ENCODE peak calls at places on chromosomes 3 and 15, in five cellular contexts. G, H, E, R and U are unnamed samples.

GRCh38 chr15:68814596-68814995 is 6.1 kb downstream of the ANP32A start:
- DNase-seq in G (no peak), H (no peak), E (no peak), R (no peak), U (no peak)

GRCh38 chr3:196792771-196793170 is 53.1 kb downstream of the PAK2 start:
- DNase-seq in G (peak; percentile 36), H (no peak), E (no peak), R (no peak), U (no peak)

GRCh38 chr3:56800373-56801150 is 1.2 kb downstream of the ARHGEF3 start:
- DNase-seq in G (no peak), H (no peak), E (no peak), R (no peak), U (peak; percentile 64)

GRCh38 chr3:180802837-180803236 is 109.6 kb upstream of the FXR1 start:
- DNase-seq in G (peak; percentile 58), H (peak; percentile 33), E (peak; percentile 18), R (no peak), U (no peak)

GRCh38 chr15:28957606-28958498 is 72.1 kb downstream of the APBA2 start:
- DNase-seq in G (no peak), H (no peak), E (no peak), R (no peak), U (no peak)

GRCh38 chr3:70763894-70764293 is 451.5 kb upstream of the MDFIC2 start:
- DNase-seq in G (no peak), H (no peak), E (no peak), R (no peak), U (no peak)

GRCh38 chr3:195260286-195260905 is 10.6 kb downstream of the XXYLT1 start:
- DNase-seq in G (peak; percentile 16), H (peak; percentile 25), E (no peak), R (no peak), U (peak; percentile 74)

GRCh38 chr3:46929324-46929723 is 47.2 kb downstream of the CCDC12 start:
- DNase-seq in G (no peak), H (no peak), E (no peak), R (peak; percentile 58), U (peak; percentile 73)

GRCh38 chr15:78004222-78004727 is 73.2 kb downstream of the TBC1D2B start:
- DNase-seq in G (no peak), H (peak; percentile 64), E (no peak), R (no peak), U (no peak)

GRCh38 chr15:63933522-63933921 is 99.8 kb upstream of the HERC1 start:
- DNase-seq in G (no peak), H (no peak), E (no peak), R (no peak), U (no peak)

GRCh38 chr3:143783856-143784370 is 64.4 kb downstream of the SLC9A9 start:
- DNase-seq in G (no peak), H (peak; percentile 20), E (no peak), R (no peak), U (no peak)

GRCh38 chr3:11522953-11523792 is 120.5 kb downstream of the VGLL4 start:
- DNase-seq in G (no peak), H (no peak), E (no peak), R (no peak), U (no peak)

GRCh38 chr15:65057549-65057940 is 10.2 kb downstream of the RASL12 start:
- DNase-seq in G (no peak), H (no peak), E (no peak), R (no peak), U (no peak)

GRCh38 chr15:58309993-58310928 is 121.5 kb upstream of the LIPC start:
- DNase-seq in G (no peak), H (no peak), E (no peak), R (no peak), U (no peak)

GRCh38 chr3:152474585-152474984 is 205.9 kb downstream of the MBNL1 start:
- DNase-seq in G (peak; percentile 91), H (peak; percentile 36), E (peak; percentile 42), R (no peak), U (no peak)

GRCh38 chr15:100116416-100117190 is 225.2 kb downstream of the ADAMTS17 start:
- DNase-seq in G (no peak), H (no peak), E (no peak), R (peak; percentile 74), U (peak; percentile 36)

GRCh38 chr3:154872089-154872488 is 208.0 kb upstream of the MME start:
- DNase-seq in G (no peak), H (no peak), E (no peak), R (no peak), U (no peak)

GRCh38 chr15:81511160-81511559 is 137.1 kb upstream of the TMC3 start:
- DNase-seq in G (no peak), H (no peak), E (no peak), R (no peak), U (no peak)

GRCh38 chr15:64029633-64030032 is 16.7 kb downstream of the DAPK2 start:
- DNase-seq in G (no peak), H (no peak), E (no peak), R (no peak), U (no peak)

GRCh38 chr3:148366743-148367410 is 330.8 kb upstream of the AGTR1 start:
- DNase-seq in G (peak; percentile 66), H (no peak), E (no peak), R (no peak), U (no peak)

GRCh38 chr15:79769081-79769481 is 127.7 kb downstream of the MTHFS start:
- DNase-seq in G (peak; percentile 19), H (peak; percentile 8), E (no peak), R (no peak), U (no peak)

GRCh38 chr3:139318431-139318816 is 25.4 kb upstream of the MRPS22 start:
- DNase-seq in G (no peak), H (no peak), E (no peak), R (no peak), U (no peak)

GRCh38 chr15:25053000-25053815 is 98.4 kb downstream of the SNRPN start:
- DNase-seq in G (no peak), H (no peak), E (no peak), R (no peak), U (no peak)

GRCh38 chr3:177618873-177619771 is 421.8 kb upstream of the TBL1XR1 start:
- DNase-seq in G (peak; percentile 91), H (no peak), E (no peak), R (no peak), U (no peak)

GRCh38 chr15:43518073-43518761 is 809 bp downstream of the MAP1A start:
- DNase-seq in G (peak; percentile 67), H (peak; percentile 55), E (no peak), R (no peak), U (no peak)

GRCh38 chr15:78791357-78791756 is 19.9 kb downstream of the ADAMTS7 start:
- DNase-seq in G (no peak), H (no peak), E (no peak), R (no peak), U (no peak)

GRCh38 chr3:176755552-176755951 is 441.7 kb downstream of the TBL1XR1 start:
- DNase-seq in G (no peak), H (no peak), E (no peak), R (no peak), U (no peak)

GRCh38 chr3:171044828-171045793 is 18.6 kb upstream of the SLC2A2 start:
- DNase-seq in G (peak; percentile 87), H (no peak), E (no peak), R (no peak), U (no peak)

GRCh38 chr3:64104006-64104405 is 80.7 kb upstream of the PSMD6 start:
- DNase-seq in G (no peak), H (no peak), E (no peak), R (no peak), U (no peak)

GRCh38 chr15:80160570-80161156 is 7.9 kb downstream of the FAH start:
- DNase-seq in G (peak; percentile 82), H (peak; percentile 35), E (no peak), R (peak; percentile 53), U (peak; percentile 70)

GRCh38 chr3:181458857-181459256 is 252.9 kb upstream of the SOX2 start:
- DNase-seq in G (no peak), H (no peak), E (no peak), R (no peak), U (no peak)

GRCh38 chr15:25238716-25239470 is 199.9 kb downstream of the UBE3A start:
- DNase-seq in G (no peak), H (no peak), E (no peak), R (peak; percentile 0), U (no peak)

GRCh38 chr3:128074851-128075515 is 22.7 kb downstream of the SEC61A1 start:
- DNase-seq in G (no peak), H (no peak), E (no peak), R (no peak), U (no peak)

GRCh38 chr3:129888739-129889138 is 4.8 kb downstream of the TMCC1 start:
- DNase-seq in G (peak; percentile 77), H (no peak), E (no peak), R (no peak), U (no peak)

GRCh38 chr3:13144163-13145023 is 71.2 kb upstream of the IQSEC1 start:
- DNase-seq in G (no peak), H (no peak), E (no peak), R (peak; percentile 34), U (no peak)

GRCh38 chr15:74525946-74526345 is 15.1 kb upstream of the ARID3B start:
- DNase-seq in G (no peak), H (no peak), E (no peak), R (no peak), U (no peak)

GRCh38 chr3:12004741-12005513 is 739 bp downstream of the SYN2 start:
- DNase-seq in G (no peak), H (no peak), E (no peak), R (no peak), U (no peak)

DNA sequence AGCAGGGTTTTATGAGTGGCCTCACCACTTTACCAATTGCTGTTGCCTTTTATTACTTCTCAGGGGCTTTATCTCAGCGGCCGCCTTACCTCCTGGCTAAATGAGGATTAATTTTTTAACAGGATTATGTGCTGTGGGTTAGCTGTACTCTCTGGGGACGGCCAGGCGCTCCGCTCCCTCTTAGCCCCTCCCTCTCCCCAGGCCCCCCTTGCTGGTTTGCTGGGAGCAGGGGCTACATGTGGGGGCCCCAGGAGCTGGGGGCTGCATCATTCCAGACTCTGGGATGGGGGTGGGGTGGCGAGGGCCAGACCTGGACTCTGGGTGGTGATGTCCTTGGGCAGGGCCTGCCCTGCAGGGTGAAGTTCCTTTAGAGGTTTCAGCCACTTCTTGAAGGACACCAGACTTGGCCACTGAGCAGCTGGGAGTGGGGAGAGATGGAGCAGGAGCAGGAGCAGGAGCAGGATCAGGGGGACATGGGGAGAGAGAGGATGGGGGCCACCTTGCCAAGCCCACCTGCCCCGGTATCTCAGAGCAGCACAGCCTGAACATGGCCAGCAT is 196.1 kb downstream of the GOLGA6L6 start:
- DNase-seq in G (no peak), H (no peak), E (no peak), R (peak; percentile 19), U (no peak)
- H3K9me3 ChIP-seq in G (peaks cover 5% of the 10 kb centered on the region), H (peaks cover 46% of the 10 kb centered on the region), E (peaks cover 27% of the 10 kb centered on the region), R (no peaks in the 10 kb centered on the region), U (peaks cover 79% of the 10 kb centered on the region)

GRCh38 chr15:95019907-95020306 is 788.5 kb downstream of the MCTP2 start:
- DNase-seq in G (no peak), H (no peak), E (no peak), R (no peak), U (no peak)
- H3K9me3 ChIP-seq in G (peaks cover 5% of the 10 kb centered on the region), H (no peaks in the 10 kb centered on the region), E (no peaks in the 10 kb centered on the region), R (peaks cover 3% of the 10 kb centered on the region), U (no peaks in the 10 kb centered on the region)

GRCh38 chr3:185236969-185237368 is 16.9 kb downstream of the EHHADH start:
- DNase-seq in G (no peak), H (no peak), E (no peak), R (no peak), U (no peak)
- H3K9me3 ChIP-seq in G (peaks cover 41% of the 10 kb centered on the region), H (no peaks in the 10 kb centered on the region), E (peaks cover 45% of the 10 kb centered on the region), R (peaks cover 29% of the 10 kb centered on the region), U (peaks cover 19% of the 10 kb centered on the region)

GRCh38 chr3:29057326-29057725 is 223.5 kb upstream of the RBMS3 start:
- DNase-seq in G (peak; percentile 74), H (no peak), E (peak; percentile 96), R (no peak), U (no peak)
- H3K9me3 ChIP-seq in G (no peaks in the 10 kb centered on the region), H (no peaks in the 10 kb centered on the region), E (peaks cover 6% of the 10 kb centered on the region), R (peaks cover 7% of the 10 kb centered on the region), U (peaks cover 16% of the 10 kb centered on the region)

GRCh38 chr3:84223512-84223911 is 735.3 kb upstream of the CADM2 start:
- DNase-seq in G (no peak), H (no peak), E (no peak), R (no peak), U (no peak)
- H3K9me3 ChIP-seq in G (peaks cover 21% of the 10 kb centered on the region), H (no peaks in the 10 kb centered on the region), E (peaks cover 63% of the 10 kb centered on the region), R (peaks cover 7% of the 10 kb centered on the region), U (peaks cover 62% of the 10 kb centered on the region)